ENCODE peak calls at places on chromosomes 3 and 15, in five cellular contexts. X, J, D, Z and L are unnamed samples.

GRCh38 chr15:100759698-100760356 is 119.8 kb upstream of the ALDH1A3 start:
- DNase-seq in X (peak), Z (peak), D (no peak), J (peak), L (no peak)

GRCh38 chr3:143314291-143315093 is 194.9 kb downstream of the CHST2 start:
- DNase-seq in Z (no peak), D (no peak), J (no peak), X (peak), L (no peak)

GRCh38 chr15:60255390-60255789 is 142.4 kb downstream of the ANXA2 start:
- DNase-seq in D (peak), X (peak), J (no peak), Z (peak), L (peak)

GRCh38 chr3:182436547-182436946 is 356.8 kb upstream of the ATP11B start:
- DNase-seq in D (no peak), Z (no peak), J (no peak), X (no peak), L (no peak)

GRCh38 chr3:45929042-45929679 is 14.1 kb upstream of the CXCR6 start:
- DNase-seq in Z (peak), J (peak), X (peak), D (peak), L (no peak)

GRCh38 chr15:43251863-43252241 is 14.9 kb downstream of the TGM5 start:
- DNase-seq in Z (no peak), J (no peak), X (no peak), D (no peak), L (no peak)

GRCh38 chr3:188108703-188109412 is 45.1 kb upstream of the LPP start:
- DNase-seq in D (no peak), X (no peak), J (no peak), Z (no peak), L (no peak)

GRCh38 chr3:105436687-105437086 is 70.0 kb downstream of the ALCAM start:
- DNase-seq in Z (no peak), X (no peak), J (no peak), D (no peak), L (no peak)

GRCh38 chr3:54033761-54034160 is 88.6 kb upstream of the CACNA2D3 start:
- DNase-seq in J (no peak), D (no peak), Z (peak), X (no peak), L (no peak)